ENCODE peak calls at places on chromosome 21, in ten cellular contexts. I is thoracic aorta; D is spleen; T is kidney; W is CD8-positive, alpha-beta T cell; S is upper lobe of right lung; U is colonic mucosa; V is left ventricle myocardium inferior; Y is testis; A is esophagus muscularis mucosa. Z is an unnamed sample.

GRCh38 chr21:43829575-43830119 is 35.4 kb upstream of the AGPAT3 start:
- DNase-seq in I (no peak), D (peak; percentile 71), T (no peak), W (no peak), S (no peak), U (no peak), V (no peak), Y (no peak), A (no peak), Z (no peak)

GRCh38 chr21:39385299-39386145 is 36.6 kb upstream of the HMGN1 start:
- DNase-seq in I (no peak), D (peak; percentile 94), T (peak; percentile 94), W (peak; percentile 15), S (peak; percentile 92), U (peak; percentile 90), V (peak; percentile 86), Y (peak; percentile 83), A (no peak), Z (no peak)

GRCh38 chr21:36560933-36561575 is 81.1 kb upstream of the CLDN14 start:
- DNase-seq in I (no peak), D (no peak), T (no peak), W (no peak), S (no peak), U (no peak), V (no peak), Y (no peak), A (no peak), Z (no peak)

GRCh38 chr21:42412636-42412933 is 8.9 kb downstream of the UBASH3A start:
- DNase-seq in I (no peak), D (no peak), T (no peak), W (no peak), S (no peak), U (no peak), V (no peak), Y (no peak), A (no peak), Z (no peak)

GRCh38 chr21:17536381-17536780 is 23.5 kb downstream of the CXADR start:
- DNase-seq in I (no peak), D (no peak), T (no peak), W (no peak), S (no peak), U (no peak), V (no peak), Y (no peak), A (no peak), Z (no peak)

GRCh38 chr21:42939581-42940413 is 14.4 kb upstream of the ERVH48-1 start:
- DNase-seq in I (peak; percentile 56), D (peak; percentile 23), T (no peak), W (no peak), S (peak; percentile 7), U (peak; percentile 67), V (peak; percentile 48), Y (peak; percentile 78), A (peak; percentile 93), Z (peak; percentile 67)

GRCh38 chr21:39319251-39319756 is 5.9 kb upstream of the BRWD1 start:
- DNase-seq in I (no peak), D (no peak), T (no peak), W (no peak), S (no peak), U (no peak), V (peak; percentile 49), Y (peak; percentile 80), A (peak; percentile 92), Z (no peak)

GRCh38 chr21:46500224-46500861 is 41.7 kb downstream of the DIP2A start:
- DNase-seq in I (no peak), D (no peak), T (no peak), W (no peak), S (no peak), U (no peak), V (no peak), Y (no peak), A (no peak), Z (no peak)

GRCh38 chr21:38787461-38788274 is 18.1 kb upstream of the ETS2 start:
- DNase-seq in I (no peak), D (no peak), T (peak; percentile 88), W (no peak), S (no peak), U (peak; percentile 86), V (no peak), Y (no peak), A (no peak), Z (no peak)

GRCh38 chr21:15592271-15592860 is 137.4 kb upstream of the USP25 start:
- DNase-seq in I (no peak), D (no peak), T (no peak), W (no peak), S (no peak), U (no peak), V (no peak), Y (no peak), A (no peak), Z (peak; percentile 15)

GRCh38 chr21:16908087-16908486 is 604.8 kb upstream of the CXADR start:
- DNase-seq in I (peak; percentile 8), D (no peak), T (no peak), W (no peak), S (no peak), U (no peak), V (no peak), Y (no peak), A (no peak), Z (no peak)

GRCh38 chr21:27104749-27105439 is 138.0 kb upstream of the ADAMTS5 start:
- DNase-seq in I (no peak), D (no peak), T (no peak), W (no peak), S (no peak), U (no peak), V (no peak), Y (no peak), A (no peak), Z (no peak)

GRCh38 chr21:25895565-25896205 is 160.9 kb downstream of the GABPA start:
- DNase-seq in I (no peak), D (no peak), T (no peak), W (no peak), S (no peak), U (no peak), V (no peak), Y (no peak), A (no peak), Z (no peak)

GRCh38 chr21:42040411-42041180 is 30.4 kb upstream of the ZBTB21 start:
- DNase-seq in I (peak; percentile 42), D (peak; percentile 39), T (peak; percentile 39), W (no peak), S (no peak), U (no peak), V (no peak), Y (no peak), A (no peak), Z (peak; percentile 47)

GRCh38 chr21:29613877-29614276 is 315.2 kb downstream of the BACH1 start:
- DNase-seq in I (no peak), D (no peak), T (no peak), W (no peak), S (no peak), U (no peak), V (no peak), Y (no peak), A (no peak), Z (no peak)

GRCh38 chr21:34743831-34744230 is 75.0 kb downstream of the CLIC6 start:
- DNase-seq in I (no peak), D (no peak), T (no peak), W (no peak), S (no peak), U (peak; percentile 49), V (no peak), Y (no peak), A (no peak), Z (no peak)
- TF ChIP-seq CTCF in I (no peak), D (no peak), T (no peak), W (no peak), S (no peak), U (no peak), V (no peak), Y (no peak), A (no peak), Z (no peak)

GRCh38 chr21:45408271-45408791 is 3.4 kb downstream of the COL18A1 start:
- DNase-seq in I (no peak), D (peak; percentile 55), T (peak; percentile 71), W (no peak), S (no peak), U (no peak), V (peak; percentile 13), Y (no peak), A (no peak), Z (no peak)
- H3K4me1 ChIP-seq in I (peaks cover 66% of the 10 kb centered on the region), D (peaks cover 39% of the 10 kb centered on the region), T (peaks cover 58% of the 10 kb centered on the region), W (peaks cover 8% of the 10 kb centered on the region), S (peaks cover 18% of the 10 kb centered on the region), U (no peaks in the 10 kb centered on the region), V (peaks cover 86% of the 10 kb centered on the region), Y (peaks cover 54% of the 10 kb centered on the region), A (peaks cover 74% of the 10 kb centered on the region), Z (peaks cover 59% of the 10 kb centered on the region)

GRCh38 chr21:33864150-33864549 is 51.5 kb downstream of the ATP5PO start:
- DNase-seq in I (no peak), D (peak; percentile 1), T (no peak), W (no peak), S (no peak), U (no peak), V (no peak), Y (no peak), A (no peak), Z (no peak)

GRCh38 chr21:33860332-33860879 is 55.2 kb downstream of the ATP5PO start:
- DNase-seq in I (no peak), D (no peak), T (peak; percentile 48), W (no peak), S (peak; percentile 46), U (no peak), V (no peak), Y (no peak), A (no peak), Z (no peak)

GRCh38 chr21:33858672-33859372 is 56.8 kb downstream of the ATP5PO start:
- DNase-seq in I (no peak), D (no peak), T (no peak), W (no peak), S (peak; percentile 31), U (no peak), V (no peak), Y (peak; percentile 40), A (no peak), Z (no peak)

GRCh38 chr21:33859373-33860102 is 56.1 kb downstream of the ATP5PO start:
- DNase-seq in I (no peak), D (no peak), T (peak; percentile 52), W (no peak), S (peak; percentile 18), U (no peak), V (no peak), Y (no peak), A (no peak), Z (no peak)

GRCh38 chr21:33861125-33861524 is 54.5 kb downstream of the ATP5PO start:
- DNase-seq in I (no peak), D (no peak), T (peak; percentile 4), W (no peak), S (no peak), U (no peak), V (no peak), Y (no peak), A (no peak), Z (no peak)
- TF ChIP-seq CTCF in I (no peak), D (no peak), T (no peak), W (no peak), S (no peak), U (no peak), V (no peak), Y (no peak), A (no peak), Z (no peak)

DNA sequence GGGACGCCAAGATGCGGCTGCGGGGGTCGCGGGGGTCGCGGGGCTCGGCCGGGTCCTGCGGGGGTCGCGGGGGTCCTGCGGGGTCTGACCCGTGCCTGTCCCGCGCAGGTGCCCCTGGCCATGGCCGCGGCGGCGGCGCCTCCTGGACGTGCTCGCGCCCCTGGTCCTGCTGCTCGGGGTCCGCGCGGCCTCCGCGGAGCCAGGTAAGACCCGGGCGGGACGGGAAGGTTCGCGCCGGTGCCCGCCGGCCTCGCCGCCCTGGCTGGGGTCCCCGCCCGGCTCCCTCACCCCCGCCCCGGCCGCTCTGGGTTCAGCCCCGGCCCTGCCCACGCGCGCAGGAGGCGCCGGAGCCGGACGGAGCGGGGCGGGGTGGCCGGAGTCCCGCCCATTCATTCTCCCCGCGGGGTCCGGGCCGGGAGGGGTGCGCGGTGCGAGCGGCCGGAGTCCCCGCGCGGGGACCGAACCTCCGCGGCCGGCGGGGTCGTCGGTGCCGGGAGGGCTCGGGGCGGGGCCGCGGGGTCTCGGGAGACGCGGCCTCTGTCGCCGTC is 380 bp downstream of the COL18A1 start:
- DNase-seq in I (no peak), D (peak; percentile 75), T (peak; percentile 90), W (no peak), S (no peak), U (no peak), V (peak; percentile 73), Y (peak; percentile 48), A (no peak), Z (no peak)
- H3K4me1 ChIP-seq in I (peaks cover 55% of the 10 kb centered on the region), D (peaks cover 31% of the 10 kb centered on the region), T (peaks cover 40% of the 10 kb centered on the region), W (peaks cover 8% of the 10 kb centered on the region), S (peaks cover 18% of the 10 kb centered on the region), U (no peaks in the 10 kb centered on the region), V (peaks cover 58% of the 10 kb centered on the region), Y (peaks cover 36% of the 10 kb centered on the region), A (peaks cover 63% of the 10 kb centered on the region), Z (peaks cover 33% of the 10 kb centered on the region)

Z was measured in Panc1.